ENCODE peak calls at places on chromosomes 4 and X, in seven cellular contexts. One of them, this sample, is unnamed.

GRCh38 chrX:48683411-48683982 is at the start of gene WAS:
- DNase-seq in fibroblast of lung: no peak
- DNase-seq in heart right ventricle: no peak
- DNase-seq in lung: no peak
- DNase-seq in Peyer's patch: peak; percentile 64
- DNase-seq in keratinocyte: no peak
- DNase-seq in heart left ventricle: peak; percentile 54
- DNase-seq in this sample: no peak

GRCh38 chr4:21304061-21304541 is 603.8 kb downstream of the PACRGL start:
- DNase-seq in keratinocyte: no peak
- DNase-seq in heart right ventricle: no peak
- DNase-seq in fibroblast of lung: no peak
- DNase-seq in Peyer's patch: no peak
- DNase-seq in lung: no peak
- DNase-seq in heart left ventricle: no peak
- DNase-seq in this sample: no peak

GRCh38 chrX:147069926-147070325 is 255.4 kb upstream of the CXorf51A start:
- DNase-seq in heart left ventricle: no peak
- DNase-seq in lung: no peak
- DNase-seq in heart right ventricle: no peak
- DNase-seq in keratinocyte: no peak
- DNase-seq in Peyer's patch: no peak
- DNase-seq in fibroblast of lung: no peak
- DNase-seq in this sample: no peak

GRCh38 chrX:7052541-7052940 is 95.0 kb upstream of the STS start:
- DNase-seq in lung: no peak
- DNase-seq in heart right ventricle: no peak
- DNase-seq in heart left ventricle: no peak
- DNase-seq in fibroblast of lung: no peak
- DNase-seq in keratinocyte: no peak
- DNase-seq in Peyer's patch: no peak
- DNase-seq in this sample: no peak

GRCh38 chr4:8773124-8773931 is 98.3 kb downstream of the HMX1 start:
- DNase-seq in lung: no peak
- DNase-seq in heart left ventricle: no peak
- DNase-seq in fibroblast of lung: no peak
- DNase-seq in heart right ventricle: no peak
- DNase-seq in Peyer's patch: no peak
- DNase-seq in keratinocyte: no peak
- DNase-seq in this sample: no peak

GRCh38 chr4:121272526-121272925 is 108.3 kb downstream of the QRFPR start:
- DNase-seq in Peyer's patch: no peak
- DNase-seq in lung: no peak
- DNase-seq in heart left ventricle: no peak
- DNase-seq in fibroblast of lung: peak; percentile 56
- DNase-seq in keratinocyte: peak; percentile 21
- DNase-seq in heart right ventricle: no peak
- DNase-seq in this sample: no peak

GRCh38 chr4:172578712-172579111 is 589.9 kb upstream of the GALNT7 start:
- DNase-seq in heart right ventricle: no peak
- DNase-seq in Peyer's patch: no peak
- DNase-seq in keratinocyte: no peak
- DNase-seq in lung: no peak
- DNase-seq in heart left ventricle: no peak
- DNase-seq in fibroblast of lung: no peak
- DNase-seq in this sample: no peak

GRCh38 chr4:8745036-8745827 is 126.4 kb downstream of the HMX1 start:
- DNase-seq in heart right ventricle: no peak
- DNase-seq in fibroblast of lung: no peak
- DNase-seq in Peyer's patch: peak; percentile 17
- DNase-seq in lung: no peak
- DNase-seq in heart left ventricle: no peak
- DNase-seq in keratinocyte: no peak
- DNase-seq in this sample: no peak

GRCh38 chrX:129959493-129959832 is 23.0 kb upstream of the BCORL1 start:
- DNase-seq in heart left ventricle: no peak
- DNase-seq in fibroblast of lung: no peak
- DNase-seq in heart right ventricle: no peak
- DNase-seq in lung: no peak
- DNase-seq in Peyer's patch: no peak
- DNase-seq in keratinocyte: no peak
- DNase-seq in this sample: no peak

GRCh38 chr4:78661923-78662521 is 110.5 kb downstream of the ANXA3 start:
- DNase-seq in Peyer's patch: no peak
- DNase-seq in keratinocyte: no peak
- DNase-seq in heart right ventricle: no peak
- DNase-seq in heart left ventricle: no peak
- DNase-seq in lung: no peak
- DNase-seq in fibroblast of lung: peak; percentile 77
- DNase-seq in this sample: no peak

GRCh38 chr4:74206088-74206826 is 48.3 kb downstream of the MTHFD2L start:
- DNase-seq in lung: no peak
- DNase-seq in fibroblast of lung: peak; percentile 42
- DNase-seq in heart left ventricle: no peak
- DNase-seq in Peyer's patch: no peak
- DNase-seq in keratinocyte: no peak
- DNase-seq in heart right ventricle: no peak
- DNase-seq in this sample: no peak

GRCh38 chrX:68284281-68284904 is 148.9 kb downstream of the OPHN1 start:
- DNase-seq in keratinocyte: no peak
- DNase-seq in heart right ventricle: no peak
- DNase-seq in lung: no peak
- DNase-seq in fibroblast of lung: no peak
- DNase-seq in Peyer's patch: no peak
- DNase-seq in heart left ventricle: no peak
- DNase-seq in this sample: no peak

GRCh38 chr4:173334891-173335754 is 965 bp upstream of the HMGB2 start:
- DNase-seq in fibroblast of lung: peak; percentile 78
- DNase-seq in heart left ventricle: peak; percentile 75
- DNase-seq in lung: peak; percentile 54
- DNase-seq in keratinocyte: no peak
- DNase-seq in heart right ventricle: peak; percentile 68
- DNase-seq in Peyer's patch: peak; percentile 74
- DNase-seq in this sample: no peak

GRCh38 chr4:15587649-15588048 is 67.5 kb downstream of the FBXL5 start:
- DNase-seq in Peyer's patch: no peak
- DNase-seq in fibroblast of lung: peak; percentile 70
- DNase-seq in heart left ventricle: no peak
- DNase-seq in heart right ventricle: no peak
- DNase-seq in keratinocyte: no peak
- DNase-seq in lung: no peak
- DNase-seq in this sample: no peak

GRCh38 chr4:108272046-108272445 is 103.3 kb upstream of the LEF1 start:
- DNase-seq in heart left ventricle: no peak
- DNase-seq in fibroblast of lung: peak; percentile 73
- DNase-seq in Peyer's patch: no peak
- DNase-seq in lung: no peak
- DNase-seq in heart right ventricle: no peak
- DNase-seq in keratinocyte: no peak
- DNase-seq in this sample: no peak

GRCh38 chr4:11543710-11544109 is 115.0 kb upstream of the HS3ST1 start:
- DNase-seq in heart left ventricle: no peak
- DNase-seq in fibroblast of lung: peak; percentile 77
- DNase-seq in heart right ventricle: no peak
- DNase-seq in Peyer's patch: no peak
- DNase-seq in keratinocyte: peak; percentile 53
- DNase-seq in lung: no peak
- DNase-seq in this sample: no peak

GRCh38 chrX:123432362-123433150 is 248.5 kb downstream of the GRIA3 start:
- DNase-seq in heart left ventricle: no peak
- DNase-seq in lung: no peak
- DNase-seq in heart right ventricle: no peak
- DNase-seq in fibroblast of lung: no peak
- DNase-seq in keratinocyte: no peak
- DNase-seq in Peyer's patch: no peak
- DNase-seq in this sample: no peak

GRCh38 chrX:65014230-65014629 is 38.0 kb upstream of the ZC4H2 start:
- DNase-seq in lung: no peak
- DNase-seq in heart left ventricle: no peak
- DNase-seq in Peyer's patch: no peak
- DNase-seq in fibroblast of lung: no peak
- DNase-seq in keratinocyte: no peak
- DNase-seq in heart right ventricle: no peak
- DNase-seq in this sample: no peak

DNA sequence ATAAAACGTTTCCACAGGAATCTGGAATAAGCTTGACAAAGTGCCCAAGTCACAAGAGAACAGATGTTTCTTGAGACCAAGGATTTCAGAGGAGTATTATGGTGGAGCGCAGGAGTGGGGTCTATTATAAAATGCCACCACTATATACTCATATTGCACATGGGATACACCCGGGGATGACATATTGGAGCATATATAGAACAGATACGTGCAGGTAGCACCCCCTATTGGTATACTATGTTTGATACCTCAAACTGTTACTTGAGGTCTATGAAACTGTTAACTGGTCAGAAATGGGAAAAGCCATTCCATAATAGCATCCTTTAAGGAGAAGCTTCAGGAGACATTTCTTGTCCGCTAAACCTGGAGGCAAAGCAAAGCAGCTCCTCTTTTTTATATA is 86.0 kb downstream of the PCYT1B start:
- DNase-seq in heart left ventricle: no peak
- DNase-seq in lung: no peak
- DNase-seq in Peyer's patch: no peak
- DNase-seq in keratinocyte: no peak
- DNase-seq in heart right ventricle: no peak
- DNase-seq in fibroblast of lung: no peak
- DNase-seq in this sample: no peak
- TF ChIP-seq CTCF in heart left ventricle: no peak
- TF ChIP-seq CTCF in lung: no peak
- TF ChIP-seq CTCF in Peyer's patch: no peak
- TF ChIP-seq CTCF in keratinocyte: no peak
- TF ChIP-seq CTCF in heart right ventricle: no peak
- TF ChIP-seq CTCF in fibroblast of lung: no peak
- TF ChIP-seq CTCF in this sample: no peak

DNA sequence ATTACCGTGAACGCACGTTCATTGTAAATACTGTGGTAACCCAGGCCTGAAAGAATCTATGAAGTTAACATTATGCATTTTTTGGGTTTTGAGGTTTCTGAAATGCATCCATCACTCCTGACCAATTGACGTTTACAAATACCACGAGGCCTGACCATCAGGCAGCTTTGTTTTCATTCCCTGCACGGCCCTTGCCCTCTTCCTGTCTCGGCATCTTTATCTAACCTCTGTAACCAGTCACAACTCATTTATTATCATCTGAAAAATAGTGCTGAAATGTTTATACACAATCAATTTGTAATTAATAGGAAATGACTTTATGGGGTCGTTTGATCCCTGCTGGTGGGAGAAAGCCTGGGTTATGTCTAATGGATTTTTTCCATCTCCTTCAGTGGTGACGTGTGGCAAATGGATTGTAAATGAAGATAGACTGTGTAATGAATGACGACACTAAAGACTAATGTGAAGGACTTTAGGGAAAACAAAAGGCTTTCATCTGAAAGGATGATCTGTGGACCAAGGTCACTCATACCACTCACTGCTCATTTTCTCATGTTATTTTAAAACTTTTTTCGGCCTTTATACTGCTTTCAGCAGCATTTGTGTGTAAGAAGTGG is 102.7 kb upstream of the SORBS2 start:
- DNase-seq in heart left ventricle: no peak
- DNase-seq in keratinocyte: no peak
- DNase-seq in heart right ventricle: no peak
- DNase-seq in fibroblast of lung: peak; percentile 81
- DNase-seq in lung: no peak
- DNase-seq in Peyer's patch: no peak
- DNase-seq in this sample: no peak
- H3K9me3 ChIP-seq in heart left ventricle: no peaks in the 10 kb centered on the region
- H3K9me3 ChIP-seq in keratinocyte: no peaks in the 10 kb centered on the region
- H3K9me3 ChIP-seq in heart right ventricle: no peaks in the 10 kb centered on the region
- H3K9me3 ChIP-seq in fibroblast of lung: no peaks in the 10 kb centered on the region
- H3K9me3 ChIP-seq in lung: no peaks in the 10 kb centered on the region
- H3K9me3 ChIP-seq in Peyer's patch: no peaks in the 10 kb centered on the region
- H3K9me3 ChIP-seq in this sample: no peaks in the 10 kb centered on the region

GRCh38 chr4:38760915-38761314 is 21.9 kb downstream of the TLR10 start:
- DNase-seq in lung: no peak
- DNase-seq in keratinocyte: no peak
- DNase-seq in heart right ventricle: no peak
- DNase-seq in fibroblast of lung: no peak
- DNase-seq in Peyer's patch: no peak
- DNase-seq in heart left ventricle: no peak
- DNase-seq in this sample: no peak
- TF ChIP-seq CTCF in lung: no peak
- TF ChIP-seq CTCF in keratinocyte: no peak
- TF ChIP-seq CTCF in heart right ventricle: no peak
- TF ChIP-seq CTCF in fibroblast of lung: no peak
- TF ChIP-seq CTCF in Peyer's patch: peak; percentile 26
- TF ChIP-seq CTCF in heart left ventricle: no peak
- TF ChIP-seq CTCF in this sample: no peak

GRCh38 chrX:144219035-144219434 is 335.2 kb downstream of the UBE2NL start:
- DNase-seq in heart right ventricle: no peak
- DNase-seq in keratinocyte: no peak
- DNase-seq in Peyer's patch: no peak
- DNase-seq in heart left ventricle: peak; percentile 32
- DNase-seq in fibroblast of lung: no peak
- DNase-seq in lung: peak; percentile 32
- DNase-seq in this sample: no peak
- H3K9me3 ChIP-seq in heart right ventricle: no peaks in the 10 kb centered on the region
- H3K9me3 ChIP-seq in keratinocyte: no peaks in the 10 kb centered on the region
- H3K9me3 ChIP-seq in Peyer's patch: no peaks in the 10 kb centered on the region
- H3K9me3 ChIP-seq in heart left ventricle: no peaks in the 10 kb centered on the region
- H3K9me3 ChIP-seq in fibroblast of lung: no peaks in the 10 kb centered on the region
- H3K9me3 ChIP-seq in lung: no peaks in the 10 kb centered on the region
- H3K9me3 ChIP-seq in this sample: no peaks in the 10 kb centered on the region

GRCh38 chr4:117900832-117901231 is 133.5 kb upstream of the NDST3 start:
- DNase-seq in Peyer's patch: no peak
- DNase-seq in keratinocyte: no peak
- DNase-seq in lung: no peak
- DNase-seq in heart right ventricle: no peak
- DNase-seq in fibroblast of lung: no peak
- DNase-seq in heart left ventricle: no peak
- DNase-seq in this sample: no peak
- TF ChIP-seq CTCF in Peyer's patch: no peak
- TF ChIP-seq CTCF in keratinocyte: no peak
- TF ChIP-seq CTCF in lung: no peak
- TF ChIP-seq CTCF in heart right ventricle: no peak
- TF ChIP-seq CTCF in fibroblast of lung: no peak
- TF ChIP-seq CTCF in heart left ventricle: no peak
- TF ChIP-seq CTCF in this sample: no peak

GRCh38 chr4:104353481-104353880 is 141.2 kb downstream of the CXXC4 start:
- DNase-seq in Peyer's patch: no peak
- DNase-seq in fibroblast of lung: no peak
- DNase-seq in keratinocyte: no peak
- DNase-seq in heart left ventricle: no peak
- DNase-seq in lung: no peak
- DNase-seq in heart right ventricle: no peak
- DNase-seq in this sample: no peak
- H3K9me3 ChIP-seq in Peyer's patch: no peaks in the 10 kb centered on the region
- H3K9me3 ChIP-seq in fibroblast of lung: no peaks in the 10 kb centered on the region
- H3K9me3 ChIP-seq in keratinocyte: no peaks in the 10 kb centered on the region
- H3K9me3 ChIP-seq in heart left ventricle: peaks cover 49% of the 10 kb centered on the region
- H3K9me3 ChIP-seq in lung: peaks cover 5% of the 10 kb centered on the region
- H3K9me3 ChIP-seq in heart right ventricle: peaks cover 28% of the 10 kb centered on the region
- H3K9me3 ChIP-seq in this sample: peaks cover 12% of the 10 kb centered on the region

DNA sequence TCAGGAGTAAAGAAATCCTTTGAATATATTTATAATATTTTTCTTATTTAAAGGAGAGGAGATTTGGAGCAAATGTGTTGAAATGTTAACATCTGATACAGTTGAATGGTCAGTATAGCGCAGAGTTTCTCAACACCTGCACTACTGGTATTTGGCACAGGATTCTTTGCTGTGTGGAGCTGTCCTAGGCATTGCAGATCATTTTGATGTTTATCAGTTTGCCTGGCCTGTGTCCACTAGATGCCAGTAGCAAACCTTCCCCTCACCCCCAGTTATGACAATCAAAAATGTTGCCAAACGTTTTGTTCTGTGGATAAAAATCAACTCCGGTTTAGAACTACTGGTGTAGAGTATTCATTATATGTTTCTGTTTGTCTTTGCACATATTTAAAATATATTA is 765.3 kb upstream of the SLIT2 start:
- DNase-seq in Peyer's patch: no peak
- DNase-seq in keratinocyte: no peak
- DNase-seq in lung: no peak
- DNase-seq in heart left ventricle: no peak
- DNase-seq in heart right ventricle: no peak
- DNase-seq in fibroblast of lung: peak; percentile 11
- DNase-seq in this sample: no peak
- TF ChIP-seq CTCF in Peyer's patch: no peak
- TF ChIP-seq CTCF in keratinocyte: peak; percentile 39
- TF ChIP-seq CTCF in lung: no peak
- TF ChIP-seq CTCF in heart left ventricle: no peak
- TF ChIP-seq CTCF in heart right ventricle: no peak
- TF ChIP-seq CTCF in fibroblast of lung: no peak
- TF ChIP-seq CTCF in this sample: no peak

This sample was measured in CD4-positive, alpha-beta T cell.